ENCODE peak calls at places on chromosomes 13 and 19, in seven cellular contexts. Q is astrocyte; E is stimulated activated CD8-positive, alpha-beta memory T cell treated with anti-CD3 and anti-CD28 coated beads, Interleukin-15, amount 100 ng/mL, for 24 hours; I is posterior cingulate gyrus; H is activated naive CD4-positive, alpha-beta T cell treated with anti-CD3 and anti-CD28 coated beads for 36 hours; W is stimulated activated CD4-positive, alpha-beta T cell treated with anti-CD3 and anti-CD28 coated beads, TNF-alpha, amount 100 ng/mL, for 4 hours; B is neuronal stem cell. V is an unnamed sample.

GRCh38 chr19:17496337-17496997 is 15.0 kb upstream of the PGLS start:
- DNase-seq in Q (no peak), E (peak), I (no peak), H (peak), W (peak), B (peak), V (peak)

GRCh38 chr19:56566904-56567273 is 379 bp upstream of the ZNF470 start:
- DNase-seq in Q (no peak), E (peak), I (peak), H (peak), W (peak), B (no peak), V (no peak)

GRCh38 chr19:47134533-47134932 is 3.9 kb downstream of the SAE1 start:
- DNase-seq in Q (no peak), E (no peak), I (no peak), H (no peak), W (no peak), B (no peak), V (no peak)

GRCh38 chr13:86572115-86572514 is 772.9 kb upstream of the SLITRK6 start:
- DNase-seq in Q (peak), E (no peak), I (no peak), H (no peak), W (no peak), B (no peak), V (no peak)

GRCh38 chr19:10095622-10095947 is 6.9 kb downstream of the ANGPTL6 start:
- DNase-seq in Q (no peak), E (no peak), I (no peak), H (no peak), W (no peak), B (no peak), V (no peak)

GRCh38 chr13:99657848-99658265 is 156.6 kb downstream of the TM9SF2 start:
- DNase-seq in Q (peak), E (no peak), I (no peak), H (peak), W (no peak), B (no peak), V (peak)

GRCh38 chr13:113942591-113943103 is 31.2 kb downstream of the C13orf46 start:
- DNase-seq in Q (no peak), E (no peak), I (peak), H (no peak), W (no peak), B (no peak), V (no peak)

GRCh38 chr19:16303755-16304154 is 20.9 kb upstream of the KLF2 start:
- DNase-seq in Q (no peak), E (no peak), I (no peak), H (no peak), W (no peak), B (no peak), V (no peak)

GRCh38 chr13:26037302-26037701 is 14.5 kb downstream of the SHISA2 start:
- DNase-seq in Q (no peak), E (no peak), I (no peak), H (peak), W (no peak), B (peak), V (peak)

GRCh38 chr13:32390048-32390447 is 37.9 kb downstream of the N4BP2L1 start:
- DNase-seq in Q (no peak), E (no peak), I (no peak), H (no peak), W (no peak), B (no peak), V (no peak)

GRCh38 chr13:46386426-46386995 is 541 bp downstream of the RUBCNL start:
- DNase-seq in Q (no peak), E (no peak), I (no peak), H (no peak), W (no peak), B (no peak), V (peak)

GRCh38 chr19:1069009-1069779 is 2.2 kb downstream of the ARHGAP45 start:
- DNase-seq in Q (no peak), E (no peak), I (no peak), H (peak), W (no peak), B (no peak), V (no peak)

GRCh38 chr13:90008707-90009149 is 1338.8 kb upstream of the MIR17HG start:
- DNase-seq in Q (no peak), E (no peak), I (no peak), H (no peak), W (no peak), B (no peak), V (peak)

GRCh38 chr19:2497186-2497585 is 21.3 kb downstream of the GADD45B start:
- DNase-seq in Q (no peak), E (no peak), I (no peak), H (no peak), W (no peak), B (no peak), V (peak)

GRCh38 chr19:55526216-55527196 is 10.4 kb downstream of the SBK2 start:
- DNase-seq in Q (peak), E (no peak), I (peak), H (no peak), W (no peak), B (no peak), V (peak)

GRCh38 chr13:107367258-107367657 is 799.3 kb upstream of the ARGLU1 start:
- DNase-seq in Q (peak), E (no peak), I (no peak), H (no peak), W (no peak), B (no peak), V (no peak)

GRCh38 chr13:30978981-30979956 is 46.8 kb downstream of the TEX26 start:
- DNase-seq in Q (no peak), E (peak), I (no peak), H (peak), W (peak), B (peak), V (peak)

GRCh38 chr13:81874681-81875661 is 1534.0 kb upstream of the SPRY2 start:
- DNase-seq in Q (no peak), E (no peak), I (no peak), H (no peak), W (no peak), B (no peak), V (peak)

V was measured in islet precursor cell.